ENCODE peak calls at places on chromosomes 5 and 9, in seven cellular contexts. L is K562, N is mesendoderm, H is fibroblast of lung, C is tibial artery, M is cardiac muscle cell, V is right lobe of liver. Y is an unnamed sample.
A peak's percentile ranks its signal among the peaks of the same experiment; 100 is the strongest.

GRCh38 chr9:112224401-112225289 is 49.5 kb upstream of the SUSD1 start:
- DNase-seq in L (peak; percentile 86), H (peak; percentile 37), C (no peak), N (no peak), V (no peak), M (no peak), Y (no peak)

GRCh38 chr5:8445139-8445538 is 576.2 kb downstream of the MTRR start:
- DNase-seq in L (no peak), C (no peak), N (no peak), M (no peak), V (no peak), H (no peak), Y (no peak)

GRCh38 chr5:6868170-6868569 is 154.9 kb downstream of the TENT4A start:
- DNase-seq in V (no peak), C (no peak), L (no peak), N (no peak), M (no peak), H (no peak), Y (no peak)

GRCh38 chr9:74078647-74079046 is 418.5 kb upstream of the RORB start:
- DNase-seq in C (no peak), M (no peak), V (no peak), L (no peak), N (peak; percentile 88), H (no peak), Y (no peak)

GRCh38 chr9:111961011-111961410 is 64.4 kb downstream of the UGCG start:
- DNase-seq in N (no peak), L (no peak), V (no peak), C (no peak), H (peak; percentile 37), M (no peak), Y (peak; percentile 69)

GRCh38 chr9:132978451-132979087 is at the start of gene GFI1B:
- DNase-seq in C (no peak), L (peak; percentile 90), N (peak; percentile 47), V (no peak), H (no peak), M (no peak), Y (no peak)

GRCh38 chr5:20536813-20537212 is 548.8 kb upstream of the CDH18 start:
- DNase-seq in C (no peak), M (no peak), N (no peak), V (no peak), H (no peak), L (no peak), Y (no peak)

GRCh38 chr5:124330595-124330994 is 415.8 kb downstream of the ZNF608 start:
- DNase-seq in M (no peak), N (no peak), C (no peak), L (no peak), H (no peak), V (no peak), Y (no peak)

GRCh38 chr9:71647094-71647591 is 121.2 kb downstream of the CEMIP2 start:
- DNase-seq in N (peak; percentile 49), H (peak; percentile 78), V (peak; percentile 67), M (no peak), C (peak; percentile 75), L (peak; percentile 78), Y (peak; percentile 83)

GRCh38 chr9:89497181-89497963 is 541 bp downstream of the SEMA4D start:
- DNase-seq in H (no peak), M (peak; percentile 63), V (no peak), C (no peak), L (no peak), N (peak; percentile 15), Y (no peak)

GRCh38 chr5:137753227-137753985 is 757 bp downstream of the HNRNPA0 start:
- DNase-seq in L (no peak), C (peak; percentile 85), H (no peak), V (peak; percentile 78), N (no peak), M (peak; percentile 64), Y (peak; percentile 25)

GRCh38 chr9:78777747-78778146 is 480.8 kb downstream of the PSAT1 start:
- DNase-seq in V (no peak), L (no peak), H (no peak), M (no peak), N (peak; percentile 44), C (no peak), Y (peak; percentile 24)

GRCh38 chr9:97788763-97789663 is 64.0 kb upstream of the FOXE1 start:
- DNase-seq in L (no peak), N (no peak), C (no peak), V (no peak), M (no peak), H (no peak), Y (no peak)

GRCh38 chr9:122991370-122991830 is 42.1 kb upstream of the GPR21 start:
- DNase-seq in V (no peak), N (peak; percentile 22), H (peak; percentile 93), M (peak; percentile 8), L (peak; percentile 53), C (no peak), Y (peak; percentile 25)

GRCh38 chr9:77661696-77662095 is 13.6 kb upstream of the GNA14 start:
- DNase-seq in V (no peak), L (no peak), N (no peak), M (no peak), H (no peak), C (no peak), Y (peak; percentile 52)

GRCh38 chr5:20286512-20286911 is 298.5 kb upstream of the CDH18 start:
- DNase-seq in L (no peak), C (no peak), N (no peak), V (no peak), H (peak; percentile 64), M (no peak), Y (no peak)

GRCh38 chr5:141654298-141654697 is 3.1 kb upstream of the FCHSD1 start:
- DNase-seq in H (peak; percentile 42), M (no peak), L (no peak), V (no peak), C (no peak), N (no peak), Y (no peak)

GRCh38 chr9:121901616-121902015 is 191.5 kb downstream of the TTLL11 start:
- DNase-seq in L (no peak), M (no peak), C (no peak), V (no peak), N (no peak), H (no peak), Y (no peak)

GRCh38 chr5:5178121-5178520 is 38.0 kb downstream of the ADAMTS16 start:
- DNase-seq in H (no peak), N (peak; percentile 51), C (no peak), V (no peak), M (peak; percentile 6), L (no peak), Y (no peak)
- H3K4me3 ChIP-seq in H (no peak overlapping the region), N (no peak overlapping the region), C (no peak overlapping the region), V (no peak overlapping the region), M (no peak overlapping the region), L (no peak overlapping the region), Y (no peak overlapping the region)

GRCh38 chr9:91842358-91842757 is 107.7 kb downstream of the ROR2 start:
- DNase-seq in N (no peak), V (no peak), C (no peak), M (no peak), L (no peak), H (no peak), Y (no peak)
- H3K27ac ChIP-seq in N (no peak overlapping the region), V (no peak overlapping the region), C (no peak overlapping the region), M (no peak overlapping the region), L (no peak overlapping the region), H (no peak overlapping the region), Y (no peak overlapping the region)

GRCh38 chr9:127837346-127837745 is 17.1 kb downstream of the ENG start:
- DNase-seq in H (no peak), L (no peak), N (no peak), M (peak; percentile 43), V (no peak), C (no peak), Y (no peak)
- H3K4me3 ChIP-seq in H (no peak overlapping the region), L (no peak overlapping the region), N (no peak overlapping the region), M (no peak overlapping the region), V (no peak overlapping the region), C (no peak overlapping the region), Y (no peak overlapping the region)

DNA sequence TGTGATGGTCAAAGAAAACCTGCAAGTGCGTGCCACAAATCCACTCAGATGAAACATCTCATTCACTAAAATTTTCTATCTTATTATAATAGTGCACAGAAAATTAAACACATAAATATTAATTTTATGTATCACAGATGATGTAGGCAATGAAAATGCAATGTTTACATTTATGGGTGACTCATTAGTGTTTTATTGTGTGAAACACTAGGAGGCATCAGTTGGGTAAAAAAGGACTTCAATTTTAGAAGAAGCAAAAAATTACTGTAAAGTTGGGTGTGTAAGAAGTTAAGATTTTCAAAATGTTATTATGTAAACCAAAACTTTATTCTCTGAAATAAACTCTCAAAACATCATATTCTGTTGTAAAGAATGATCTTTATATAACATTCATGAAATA is 4.0 kb downstream of the MEF2C start:
- DNase-seq in H (peak; percentile 74), L (no peak), N (no peak), V (no peak), C (no peak), M (no peak), Y (no peak)
- H3K27ac ChIP-seq in H (no peak overlapping the region), L (no peak overlapping the region), N (no peak overlapping the region), V (no peak overlapping the region), C (peak overlapping the region; percentile 97), M (peak overlapping the region; percentile 28), Y (no peak overlapping the region)

DNA sequence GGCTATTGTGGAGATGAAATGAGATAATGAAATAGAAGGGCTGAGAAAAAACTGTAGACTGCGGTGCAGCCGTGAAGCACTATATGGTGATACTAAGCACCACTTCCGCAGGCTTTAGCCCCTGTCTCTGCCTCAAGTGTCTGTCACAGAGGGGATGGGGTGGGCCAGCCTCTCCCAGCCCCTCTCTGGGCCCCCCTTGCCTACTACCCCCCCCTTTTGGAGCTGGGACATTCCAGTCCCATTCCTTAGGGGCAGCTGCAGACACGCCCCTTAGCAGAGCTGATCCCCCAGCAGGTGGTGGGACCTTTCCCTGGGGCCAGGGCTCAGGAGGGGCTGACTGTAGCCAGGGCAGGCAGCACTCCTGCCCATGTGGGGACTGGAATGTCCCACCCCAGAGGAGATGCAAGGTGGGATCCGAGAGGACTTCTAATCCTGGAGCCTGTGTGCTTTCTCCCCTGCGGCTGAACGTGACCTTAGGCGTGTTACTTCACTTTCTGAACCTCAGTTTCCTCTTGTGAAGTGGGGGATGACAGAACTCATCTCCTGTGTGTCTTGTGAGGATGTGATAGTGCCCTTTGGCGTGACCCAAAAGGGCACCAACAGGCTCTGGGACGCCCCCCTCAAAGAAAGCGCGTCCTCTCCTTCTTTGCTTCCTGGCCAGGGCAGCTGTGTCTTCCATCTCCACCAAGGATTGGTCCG is 2.0 kb downstream of the N4BP3 start:
- DNase-seq in V (no peak), N (peak; percentile 92), H (no peak), M (no peak), C (no peak), L (no peak), Y (peak; percentile 95)
- H3K4me3 ChIP-seq in V (no peak overlapping the region), N (peak overlapping the region; percentile 2), H (no peak overlapping the region), M (no peak overlapping the region), C (no peak overlapping the region), L (peak overlapping the region; percentile 66), Y (peak overlapping the region; percentile 78)

DNA sequence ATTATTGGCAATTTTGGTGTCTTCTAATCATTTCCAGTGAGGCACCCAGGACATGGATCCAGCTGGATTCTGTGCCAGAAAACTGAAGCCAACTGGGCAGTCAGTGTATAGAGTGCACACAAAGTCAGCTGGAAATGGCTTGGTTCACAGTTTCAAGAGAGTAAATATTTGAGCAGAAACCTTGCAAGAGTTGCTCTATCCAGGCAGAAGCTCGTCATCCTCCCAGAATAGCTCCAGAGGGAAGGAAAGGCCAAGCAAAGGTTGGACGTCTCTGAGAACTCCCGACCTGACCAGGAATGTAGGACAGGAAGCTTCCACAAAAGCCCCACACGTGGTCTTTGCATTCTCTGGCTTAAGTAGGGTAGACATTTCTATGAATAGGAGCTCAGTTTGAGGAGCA is 72.9 kb upstream of the FCN2 start:
- DNase-seq in M (peak; percentile 42), N (no peak), V (no peak), C (no peak), H (peak; percentile 63), L (no peak), Y (no peak)
- H3K27ac ChIP-seq in M (peak overlapping the region; percentile 25), N (no peak overlapping the region), V (peak overlapping the region; percentile 33), C (peak overlapping the region; percentile 55), H (no peak overlapping the region), L (no peak overlapping the region), Y (no peak overlapping the region)